ENCODE peak calls at places on chromosome 1, in eight cellular contexts. X is AG04449, B is lower lobe of right lung, A is GM06990, Q is cardiac fibroblast, Z is transverse colon, K is cardiac muscle cell, F is dorsolateral prefrontal cortex. O is an unnamed sample.

GRCh38 chr1:108560143-108560429 is 186 bp downstream of the EEIG2 start:
- DNase-seq in X (no peak), B (no peak), A (no peak), Q (peak), Z (no peak), K (no peak), F (no peak), O (no peak)

GRCh38 chr1:33429846-33430750 is 797 bp downstream of the PHC2 start:
- DNase-seq in X (no peak), B (peak), A (peak), Q (peak), Z (peak), K (peak), F (peak), O (no peak)

GRCh38 chr1:72282690-72283203 is 408 bp upstream of the NEGR1 start:
- DNase-seq in X (no peak), B (peak), A (peak), Q (peak), Z (peak), K (peak), F (peak), O (peak)

GRCh38 chr1:103197266-103197665 is 88.9 kb upstream of the COL11A1 start:
- DNase-seq in X (no peak), B (no peak), A (no peak), Q (peak), Z (no peak), K (peak), F (no peak), O (no peak)

GRCh38 chr1:112866151-112866550 is 89.8 kb downstream of the SLC16A1 start:
- DNase-seq in X (no peak), B (no peak), A (no peak), Q (peak), Z (no peak), K (peak), F (no peak), O (no peak)

GRCh38 chr1:19342077-19342775 is 30.1 kb downstream of the SLC66A1 start:
- DNase-seq in X (no peak), B (no peak), A (no peak), Q (no peak), Z (no peak), K (no peak), F (no peak), O (no peak)

GRCh38 chr1:207030522-207031009 is 2.0 kb downstream of the C1orf116 start:
- DNase-seq in X (no peak), B (no peak), A (no peak), Q (no peak), Z (no peak), K (no peak), F (no peak), O (no peak)

GRCh38 chr1:110069302-110070281 is 880 bp downstream of the ALX3 start:
- DNase-seq in X (no peak), B (no peak), A (no peak), Q (no peak), Z (no peak), K (no peak), F (no peak), O (no peak)

GRCh38 chr1:9371391-9371935 is 78.8 kb downstream of the SPSB1 start:
- DNase-seq in X (peak), B (no peak), A (no peak), Q (peak), Z (peak), K (peak), F (no peak), O (peak)

GRCh38 chr1:153494976-153495535 is 34.6 kb upstream of the S100A7 start:
- DNase-seq in X (no peak), B (peak), A (peak), Q (peak), Z (peak), K (peak), F (peak), O (peak)
- TF ChIP-seq CTCF in X (peak), B (peak), A (peak), Q (peak), Z (peak), K (peak), F (peak), O (peak)

GRCh38 chr1:62294211-62294610 is 25.0 kb downstream of the KANK4 start:
- DNase-seq in X (no peak), B (no peak), A (no peak), Q (no peak), Z (no peak), K (peak), F (peak), O (no peak)
- TF ChIP-seq CTCF in X (no peak), B (no peak), A (peak), Q (no peak), Z (no peak), K (peak), F (no peak), O (peak)

GRCh38 chr1:117674521-117675400 is 68.9 kb downstream of the TENT5C start:
- DNase-seq in X (no peak), B (no peak), A (no peak), Q (peak), Z (peak), K (peak), F (no peak), O (no peak)
- TF ChIP-seq CTCF in X (peak), B (peak), A (peak), Q (peak), Z (peak), K (peak), F (peak), O (peak)

DNA sequence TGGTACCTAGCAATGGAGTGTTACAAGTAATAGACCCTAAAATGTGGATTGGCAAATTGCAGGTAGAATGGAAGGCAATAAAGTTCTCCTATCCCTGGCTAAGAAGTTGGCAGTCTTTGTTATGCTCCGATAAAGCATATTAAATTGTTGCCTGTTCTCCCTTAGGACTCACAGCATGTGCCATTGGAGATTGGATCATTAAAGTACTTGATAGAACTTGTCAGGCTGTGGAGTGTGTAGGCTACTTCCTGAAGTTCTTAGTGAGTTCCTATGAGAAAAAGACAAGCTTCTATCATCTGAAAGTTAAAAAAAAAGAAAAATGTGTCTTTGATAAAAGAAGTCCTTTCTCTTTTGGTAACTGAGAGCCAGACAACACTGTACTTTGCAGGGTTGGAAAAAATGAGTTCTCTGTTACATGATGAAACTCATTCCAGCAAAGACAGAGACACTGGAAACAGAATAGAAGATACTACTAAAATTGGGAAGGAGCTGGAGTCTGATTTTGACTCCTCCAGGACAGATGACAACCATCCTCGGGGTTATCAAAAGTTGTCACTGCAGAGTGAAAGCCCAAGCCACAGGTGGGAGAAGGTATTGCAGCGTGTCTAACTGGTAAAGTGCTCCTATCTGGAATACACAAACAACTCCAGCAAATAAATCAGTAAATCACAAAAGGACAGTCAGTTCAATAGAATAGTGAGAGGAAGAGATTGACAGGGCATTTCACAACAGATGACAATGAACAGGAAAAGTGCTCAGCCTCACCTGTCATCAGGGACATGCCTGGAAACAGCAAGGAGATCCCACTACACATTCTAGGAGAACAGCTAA is 87.5 kb upstream of the WDR26 start:
- DNase-seq in X (no peak), B (no peak), A (no peak), Q (no peak), Z (no peak), K (no peak), F (no peak), O (no peak)
- TF ChIP-seq CTCF in X (no peak), B (no peak), A (no peak), Q (peak), Z (no peak), K (peak), F (no peak), O (no peak)

GRCh38 chr1:194825382-194825781 is 1639.0 kb upstream of the B3GALT2 start:
- DNase-seq in X (no peak), B (no peak), A (no peak), Q (no peak), Z (no peak), K (no peak), F (no peak), O (no peak)
- TF ChIP-seq CTCF in X (no peak), B (no peak), A (no peak), Q (no peak), Z (no peak), K (no peak), F (no peak), O (no peak)

GRCh38 chr1:238954865-238955264 is 431.5 kb upstream of the CHRM3 start:
- DNase-seq in X (no peak), B (no peak), A (no peak), Q (no peak), Z (no peak), K (peak), F (no peak), O (no peak)

GRCh38 chr1:238950786-238951185 is 435.6 kb upstream of the CHRM3 start:
- DNase-seq in X (no peak), B (no peak), A (no peak), Q (no peak), Z (no peak), K (no peak), F (no peak), O (no peak)

GRCh38 chr1:238953448-238953847 is 432.9 kb upstream of the CHRM3 start:
- DNase-seq in X (no peak), B (no peak), A (no peak), Q (no peak), Z (no peak), K (no peak), F (no peak), O (no peak)

GRCh38 chr1:238955934-238956333 is 430.4 kb upstream of the CHRM3 start:
- DNase-seq in X (no peak), B (no peak), A (no peak), Q (no peak), Z (no peak), K (no peak), F (no peak), O (no peak)

DNA sequence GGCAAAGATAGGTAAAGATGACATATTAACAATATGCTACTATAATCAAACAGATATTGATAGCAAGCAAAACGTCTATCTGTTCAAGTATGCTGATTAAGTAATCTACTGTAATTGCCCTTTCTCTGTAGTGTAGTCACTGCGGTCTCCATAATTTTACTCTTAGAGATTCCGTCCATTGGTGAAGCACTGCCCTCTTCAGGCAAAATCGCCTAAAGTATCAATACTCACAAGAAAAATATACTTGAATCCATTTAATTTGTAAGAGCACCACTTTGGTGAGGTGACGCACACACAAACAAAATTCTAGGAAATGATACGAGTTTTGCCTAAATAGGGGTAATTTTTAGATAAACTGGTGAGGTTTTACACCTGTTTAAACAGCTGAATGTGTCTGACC is 434.6 kb upstream of the CHRM3 start:
- DNase-seq in X (no peak), B (no peak), A (no peak), Q (peak), Z (no peak), K (peak), F (no peak), O (no peak)
- TF ChIP-seq CTCF in X (peak), B (no peak), A (no peak), Q (peak), Z (no peak), K (peak), F (peak), O (no peak)

GRCh38 chr1:21323091-21323490 is 32.8 kb upstream of the ECE1 start:
- DNase-seq in X (no peak), B (no peak), A (no peak), Q (peak), Z (no peak), K (peak), F (no peak), O (no peak)

GRCh38 chr1:21319447-21320407 is 29.5 kb upstream of the ECE1 start:
- DNase-seq in X (no peak), B (no peak), A (no peak), Q (peak), Z (no peak), K (no peak), F (no peak), O (no peak)

GRCh38 chr1:21320410-21321107 is 30.3 kb upstream of the ECE1 start:
- DNase-seq in X (no peak), B (no peak), A (no peak), Q (peak), Z (no peak), K (peak), F (no peak), O (no peak)

GRCh38 chr1:21322681-21323016 is 32.4 kb upstream of the ECE1 start:
- DNase-seq in X (no peak), B (no peak), A (no peak), Q (peak), Z (no peak), K (no peak), F (no peak), O (no peak)

DNA sequence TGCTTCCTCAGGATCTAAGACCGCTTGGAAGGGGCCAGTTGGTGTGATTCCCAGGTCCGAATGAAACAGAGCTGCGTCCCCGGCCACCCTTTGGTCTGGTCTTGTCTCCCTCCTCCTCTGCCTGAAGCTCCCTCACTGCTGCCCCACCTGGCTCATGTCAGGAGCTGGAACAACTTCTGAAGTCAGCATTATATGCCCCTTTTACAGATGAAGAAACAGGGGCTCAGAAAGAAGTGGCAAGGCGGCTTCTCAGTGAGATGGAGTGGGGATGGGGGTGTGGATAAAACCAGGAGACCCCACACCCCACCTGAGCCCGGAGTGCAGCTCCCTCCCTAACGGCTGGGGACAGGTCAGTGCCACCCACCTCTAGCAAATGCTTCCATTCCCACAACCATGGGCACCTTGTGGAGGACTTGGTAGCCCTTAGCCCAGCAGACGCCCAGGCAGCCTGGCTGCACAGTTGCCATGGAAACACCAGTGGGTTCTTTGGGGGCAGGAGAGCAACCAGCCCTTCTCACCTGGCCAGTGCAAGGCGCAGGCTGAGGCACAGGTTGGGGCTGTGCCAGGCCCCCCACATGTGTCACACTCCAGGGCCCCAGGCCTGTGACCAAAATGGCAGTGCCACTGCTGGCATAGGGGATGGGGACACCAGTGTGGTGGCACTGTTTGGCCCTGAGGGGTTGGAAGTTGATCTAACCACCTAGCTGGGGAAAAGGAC is 31.9 kb upstream of the ECE1 start:
- DNase-seq in X (no peak), B (no peak), A (no peak), Q (no peak), Z (no peak), K (no peak), F (no peak), O (no peak)
- TF ChIP-seq CTCF in X (peak), B (no peak), A (peak), Q (peak), Z (no peak), K (peak), F (no peak), O (no peak)

O was measured in AG09319.